ENCODE peak calls at places on chromosome 5, in seven cellular contexts. A, K, W, F, R, Q and O are unnamed samples.

GRCh38 chr5:31435730-31436129 is 96.2 kb downstream of the DROSHA start:
- DNase-seq in A (peak), K (no peak), W (no peak), F (no peak), R (no peak), Q (no peak), O (no peak)

GRCh38 chr5:108728566-108729305 is 19.0 kb upstream of the FER start:
- DNase-seq in A (no peak), K (peak), W (no peak), F (no peak), R (no peak), Q (no peak), O (no peak)

GRCh38 chr5:41510176-41510831 is at the start of gene PLCXD3:
- DNase-seq in A (peak), K (no peak), W (no peak), F (no peak), R (peak), Q (no peak), O (no peak)

GRCh38 chr5:96565843-96566242 is 96.3 kb upstream of the CAST start:
- DNase-seq in A (peak), K (no peak), W (no peak), F (no peak), R (peak), Q (no peak), O (no peak)

GRCh38 chr5:67414712-67415111 is 218.1 kb upstream of the CD180 start:
- DNase-seq in A (peak), K (no peak), W (no peak), F (no peak), R (peak), Q (no peak), O (no peak)

GRCh38 chr5:155943516-155944407 is 383.2 kb upstream of the SGCD start:
- DNase-seq in A (peak), K (no peak), W (peak), F (no peak), R (peak), Q (no peak), O (no peak)

GRCh38 chr5:169116961-169117461 is 183.9 kb downstream of the SLIT3 start:
- DNase-seq in A (no peak), K (no peak), W (no peak), F (peak), R (no peak), Q (no peak), O (no peak)

GRCh38 chr5:42970636-42971559 is 69.2 kb downstream of the ANXA2R start:
- DNase-seq in A (peak), K (no peak), W (no peak), F (no peak), R (no peak), Q (no peak), O (no peak)

GRCh38 chr5:154352960-154353548 is 92.7 kb upstream of the SAP30L start:
- DNase-seq in A (no peak), K (no peak), W (no peak), F (no peak), R (no peak), Q (no peak), O (no peak)

GRCh38 chr5:67301285-67301904 is 104.8 kb upstream of the CD180 start:
- DNase-seq in A (peak), K (no peak), W (no peak), F (peak), R (peak), Q (peak), O (peak)

GRCh38 chr5:130074820-130075219 is 170.6 kb downstream of the CHSY3 start:
- DNase-seq in A (no peak), K (no peak), W (no peak), F (no peak), R (no peak), Q (no peak), O (no peak)

GRCh38 chr5:97915101-97915500 is 732.1 kb upstream of the RIOK2 start:
- DNase-seq in A (no peak), K (no peak), W (no peak), F (no peak), R (no peak), Q (no peak), O (no peak)

GRCh38 chr5:50965621-50966362 is 299.4 kb downstream of the PARP8 start:
- DNase-seq in A (no peak), K (no peak), W (no peak), F (no peak), R (peak), Q (no peak), O (no peak)